ENCODE peak calls at places on chromosomes 4 and X, in four cellular contexts. One of them, this sample, is unnamed.

GRCh38 chr4:41963105-41963504 is 18.5 kb upstream of the DCAF4L1 start:
- DNase-seq in BJ: no peak
- DNase-seq in GM13977: no peak
- DNase-seq in brain microvascular endothelial cell: peak
- DNase-seq in this sample: no peak

GRCh38 chrX:150873616-150874015 is 24.9 kb downstream of the CD99L2 start:
- DNase-seq in brain microvascular endothelial cell: no peak
- DNase-seq in BJ: no peak
- DNase-seq in GM13977: no peak
- DNase-seq in this sample: no peak

GRCh38 chr4:41281038-41281634 is 24.4 kb downstream of the UCHL1 start:
- DNase-seq in brain microvascular endothelial cell: peak
- DNase-seq in BJ: no peak
- DNase-seq in GM13977: peak
- DNase-seq in this sample: peak

GRCh38 chrX:40090050-40090804 is 7.5 kb downstream of the BCOR start:
- DNase-seq in BJ: no peak
- DNase-seq in GM13977: no peak
- DNase-seq in brain microvascular endothelial cell: no peak
- DNase-seq in this sample: no peak

GRCh38 chrX:57573754-57574153 is 18.1 kb upstream of the ZXDB start:
- DNase-seq in GM13977: no peak
- DNase-seq in BJ: no peak
- DNase-seq in brain microvascular endothelial cell: no peak
- DNase-seq in this sample: no peak

GRCh38 chr4:18105023-18106011 is 83.8 kb upstream of the LCORL start:
- DNase-seq in brain microvascular endothelial cell: no peak
- DNase-seq in BJ: no peak
- DNase-seq in GM13977: peak
- DNase-seq in this sample: no peak

GRCh38 chr4:56655627-56656345 is 25.3 kb downstream of the HOPX start:
- DNase-seq in GM13977: peak
- DNase-seq in BJ: no peak
- DNase-seq in brain microvascular endothelial cell: no peak
- DNase-seq in this sample: peak

GRCh38 chr4:12393631-12394262 is 965.1 kb upstream of the HS3ST1 start:
- DNase-seq in GM13977: no peak
- DNase-seq in BJ: no peak
- DNase-seq in brain microvascular endothelial cell: no peak
- DNase-seq in this sample: no peak

GRCh38 chr4:119725688-119726330 is 97.2 kb upstream of the PDE5A start:
- DNase-seq in BJ: no peak
- DNase-seq in brain microvascular endothelial cell: no peak
- DNase-seq in GM13977: no peak
- DNase-seq in this sample: no peak

GRCh38 chr4:17690898-17691297 is 76.5 kb downstream of the MED28 start:
- DNase-seq in GM13977: no peak
- DNase-seq in brain microvascular endothelial cell: no peak
- DNase-seq in BJ: no peak
- DNase-seq in this sample: no peak

GRCh38 chr4:138681000-138681604 is 334.5 kb upstream of the NOCT start:
- DNase-seq in brain microvascular endothelial cell: peak
- DNase-seq in BJ: no peak
- DNase-seq in GM13977: peak
- DNase-seq in this sample: peak

GRCh38 chr4:82790060-82790660 is 8.4 kb downstream of the SCD5 start:
- DNase-seq in brain microvascular endothelial cell: no peak
- DNase-seq in GM13977: no peak
- DNase-seq in BJ: no peak
- DNase-seq in this sample: no peak

GRCh38 chrX:150872773-150873336 is 25.6 kb downstream of the CD99L2 start:
- DNase-seq in GM13977: no peak
- DNase-seq in BJ: no peak
- DNase-seq in brain microvascular endothelial cell: no peak
- DNase-seq in this sample: no peak

GRCh38 chr4:158042591-158043030 is 130.2 kb downstream of the GASK1B start:
- DNase-seq in BJ: peak
- DNase-seq in brain microvascular endothelial cell: no peak
- DNase-seq in GM13977: no peak
- DNase-seq in this sample: no peak

GRCh38 chrX:23003121-23003520 is 3.4 kb downstream of the DDX53 start:
- DNase-seq in BJ: peak
- DNase-seq in GM13977: no peak
- DNase-seq in brain microvascular endothelial cell: peak
- DNase-seq in this sample: no peak

GRCh38 chr4:103097112-103097511 is 2.5 kb downstream of the BDH2 start:
- DNase-seq in BJ: no peak
- DNase-seq in GM13977: no peak
- DNase-seq in brain microvascular endothelial cell: no peak
- DNase-seq in this sample: no peak

GRCh38 chrX:102835504-102836146 is 101.4 kb upstream of the RAB40AL start:
- DNase-seq in BJ: no peak
- DNase-seq in GM13977: peak
- DNase-seq in brain microvascular endothelial cell: peak
- DNase-seq in this sample: no peak

GRCh38 chr4:137608085-137608484 is 75.8 kb upstream of the PCDH18 start:
- DNase-seq in brain microvascular endothelial cell: no peak
- DNase-seq in BJ: no peak
- DNase-seq in GM13977: no peak
- DNase-seq in this sample: no peak

GRCh38 chr4:126705271-126705670 is 927.5 kb upstream of the INTU start:
- DNase-seq in BJ: peak
- DNase-seq in brain microvascular endothelial cell: peak
- DNase-seq in GM13977: no peak
- DNase-seq in this sample: no peak

GRCh38 chr4:123505077-123505456 is 108.5 kb downstream of the SPRY1 start:
- DNase-seq in BJ: no peak
- DNase-seq in GM13977: no peak
- DNase-seq in brain microvascular endothelial cell: peak
- DNase-seq in this sample: no peak

GRCh38 chrX:39633293-39633692 is 464.5 kb downstream of the BCOR start:
- DNase-seq in brain microvascular endothelial cell: peak
- DNase-seq in BJ: no peak
- DNase-seq in GM13977: no peak
- DNase-seq in this sample: no peak

GRCh38 chr4:81688085-81688484 is 216.4 kb upstream of the RASGEF1B start:
- DNase-seq in GM13977: no peak
- DNase-seq in brain microvascular endothelial cell: peak
- DNase-seq in BJ: no peak
- DNase-seq in this sample: no peak

GRCh38 chr4:81687470-81687869 is 215.8 kb upstream of the RASGEF1B start:
- DNase-seq in GM13977: no peak
- DNase-seq in BJ: no peak
- DNase-seq in brain microvascular endothelial cell: no peak
- DNase-seq in this sample: no peak

GRCh38 chr4:81685105-81685504 is 213.4 kb upstream of the RASGEF1B start:
- DNase-seq in brain microvascular endothelial cell: peak
- DNase-seq in GM13977: no peak
- DNase-seq in BJ: no peak
- DNase-seq in this sample: no peak

GRCh38 chr4:81684357-81684756 is 212.7 kb upstream of the RASGEF1B start:
- DNase-seq in GM13977: no peak
- DNase-seq in brain microvascular endothelial cell: no peak
- DNase-seq in BJ: no peak
- DNase-seq in this sample: no peak

DNA sequence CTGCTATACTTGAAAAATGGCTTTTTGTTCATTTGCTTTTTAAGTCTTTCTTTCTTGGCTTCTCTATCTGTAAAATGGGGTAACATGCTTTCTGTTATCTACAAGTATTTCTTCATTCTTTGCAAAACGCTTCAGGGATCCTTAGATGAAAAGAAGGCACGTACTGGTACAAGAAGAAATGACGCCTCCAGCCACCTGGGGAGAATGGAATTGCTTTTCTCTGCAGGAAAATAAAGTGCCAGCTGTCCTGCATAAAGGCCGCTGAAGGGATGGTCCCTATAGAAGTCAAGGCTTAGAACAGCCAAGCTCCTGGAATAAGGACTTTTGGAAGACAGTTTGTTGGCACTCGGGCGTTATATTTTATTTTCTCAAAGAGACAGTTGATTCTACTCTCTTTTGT is 210.8 kb upstream of the RASGEF1B start:
- DNase-seq in GM13977: no peak
- DNase-seq in BJ: no peak
- DNase-seq in brain microvascular endothelial cell: no peak
- DNase-seq in this sample: no peak
- TF ChIP-seq CTCF in GM13977: no peak
- TF ChIP-seq CTCF in BJ: no peak
- TF ChIP-seq CTCF in brain microvascular endothelial cell: no peak
- TF ChIP-seq CTCF in this sample: no peak

GRCh38 chr4:117466388-117466787 is 381.0 kb upstream of the TRAM1L1 start:
- DNase-seq in GM13977: no peak
- DNase-seq in BJ: no peak
- DNase-seq in brain microvascular endothelial cell: no peak
- DNase-seq in this sample: no peak
- TF ChIP-seq CTCF in GM13977: no peak
- TF ChIP-seq CTCF in BJ: no peak
- TF ChIP-seq CTCF in brain microvascular endothelial cell: no peak
- TF ChIP-seq CTCF in this sample: no peak

GRCh38 chrX:2878563-2878962 is 49.8 kb downstream of the GYG2 start:
- DNase-seq in GM13977: no peak
- DNase-seq in BJ: no peak
- DNase-seq in brain microvascular endothelial cell: no peak
- DNase-seq in this sample: no peak
- TF ChIP-seq CTCF in GM13977: no peak
- TF ChIP-seq CTCF in BJ: no peak
- TF ChIP-seq CTCF in brain microvascular endothelial cell: no peak
- TF ChIP-seq CTCF in this sample: no peak

GRCh38 chrX:8349816-8350544 is 114.7 kb upstream of the VCX3B start:
- DNase-seq in GM13977: no peak
- DNase-seq in BJ: no peak
- DNase-seq in brain microvascular endothelial cell: no peak
- DNase-seq in this sample: no peak
- TF ChIP-seq CTCF in GM13977: no peak
- TF ChIP-seq CTCF in BJ: no peak
- TF ChIP-seq CTCF in brain microvascular endothelial cell: no peak
- TF ChIP-seq CTCF in this sample: no peak

DNA sequence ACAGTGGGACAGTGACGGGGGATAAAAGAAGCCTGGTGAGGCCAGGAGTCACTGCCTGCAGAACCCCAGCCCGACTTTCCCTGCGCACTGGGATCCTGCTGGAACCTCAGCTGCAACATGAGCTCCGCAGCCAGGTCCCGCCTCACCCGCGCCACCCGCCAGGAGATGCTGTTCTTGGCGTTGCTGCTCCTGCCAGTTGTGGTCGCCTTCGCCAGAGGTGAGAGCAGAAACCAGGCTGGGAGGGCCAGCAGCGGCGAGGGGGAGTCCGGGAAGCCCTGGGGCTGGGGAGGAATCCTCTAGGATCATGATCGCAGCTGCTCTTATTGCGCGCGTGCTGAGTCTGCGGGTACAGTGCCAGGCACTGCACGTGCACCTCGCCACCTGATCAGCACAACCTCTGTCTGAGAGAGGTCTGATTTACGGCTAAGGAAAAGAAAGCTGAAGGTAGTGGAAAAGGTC is at the start of gene PF4V1:
- DNase-seq in brain microvascular endothelial cell: no peak
- DNase-seq in GM13977: no peak
- DNase-seq in BJ: no peak
- DNase-seq in this sample: no peak
- TF ChIP-seq CTCF in brain microvascular endothelial cell: peak
- TF ChIP-seq CTCF in GM13977: no peak
- TF ChIP-seq CTCF in BJ: peak
- TF ChIP-seq CTCF in this sample: no peak

GRCh38 chr4:110211770-110212061 is 13.3 kb upstream of the ELOVL6 start:
- DNase-seq in brain microvascular endothelial cell: no peak
- DNase-seq in BJ: no peak
- DNase-seq in GM13977: no peak
- DNase-seq in this sample: no peak

GRCh38 chr4:110207233-110207632 is 8.8 kb upstream of the ELOVL6 start:
- DNase-seq in BJ: no peak
- DNase-seq in GM13977: no peak
- DNase-seq in brain microvascular endothelial cell: no peak
- DNase-seq in this sample: no peak

GRCh38 chr4:110211007-110211769 is 12.8 kb upstream of the ELOVL6 start:
- DNase-seq in brain microvascular endothelial cell: no peak
- DNase-seq in BJ: no peak
- DNase-seq in GM13977: peak
- DNase-seq in this sample: no peak

DNA sequence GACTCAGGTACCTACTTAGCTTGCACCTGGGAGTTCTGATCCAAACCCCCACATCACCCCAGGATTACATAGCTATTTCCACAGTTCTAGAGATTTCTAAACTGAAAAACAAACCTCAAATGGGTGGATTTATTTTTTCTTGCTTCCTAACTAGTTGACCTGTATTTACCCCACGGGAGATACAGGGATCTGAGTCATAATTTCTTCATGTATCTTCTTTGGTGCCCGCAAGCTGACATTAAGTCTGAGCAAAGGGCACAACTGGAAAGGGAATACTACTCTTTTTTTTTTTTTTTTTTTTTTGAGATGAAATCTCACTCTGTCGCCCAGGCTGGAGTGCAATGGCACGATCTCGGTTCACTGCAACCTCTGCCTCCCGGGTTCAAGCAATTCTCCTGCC is 10.0 kb upstream of the ELOVL6 start:
- DNase-seq in BJ: no peak
- DNase-seq in brain microvascular endothelial cell: no peak
- DNase-seq in GM13977: no peak
- DNase-seq in this sample: no peak
- TF ChIP-seq CTCF in BJ: no peak
- TF ChIP-seq CTCF in brain microvascular endothelial cell: no peak
- TF ChIP-seq CTCF in GM13977: no peak
- TF ChIP-seq CTCF in this sample: no peak

DNA sequence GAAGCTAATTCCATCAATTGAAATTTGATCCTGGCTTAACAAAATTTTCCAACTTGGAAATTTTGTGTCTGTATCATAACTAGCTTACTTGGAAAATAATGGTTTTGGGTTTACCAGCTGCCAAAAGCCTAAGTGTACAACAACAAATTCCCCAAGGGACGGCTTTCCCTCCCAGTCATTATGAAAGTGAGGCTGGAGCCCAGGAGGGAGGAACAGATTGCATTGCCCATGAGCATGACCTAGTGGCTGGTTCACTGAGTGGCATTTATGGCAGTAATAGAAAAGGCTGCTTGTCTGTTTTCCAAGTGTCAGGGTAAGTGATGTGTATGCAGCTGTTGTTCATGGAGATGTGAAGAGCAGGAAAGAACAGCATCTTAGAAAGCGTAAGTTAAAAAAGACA is 70.8 kb upstream of the HHIP start:
- DNase-seq in brain microvascular endothelial cell: no peak
- DNase-seq in GM13977: no peak
- DNase-seq in BJ: no peak
- DNase-seq in this sample: no peak
- TF ChIP-seq CTCF in brain microvascular endothelial cell: peak
- TF ChIP-seq CTCF in GM13977: peak
- TF ChIP-seq CTCF in BJ: no peak
- TF ChIP-seq CTCF in this sample: peak

DNA sequence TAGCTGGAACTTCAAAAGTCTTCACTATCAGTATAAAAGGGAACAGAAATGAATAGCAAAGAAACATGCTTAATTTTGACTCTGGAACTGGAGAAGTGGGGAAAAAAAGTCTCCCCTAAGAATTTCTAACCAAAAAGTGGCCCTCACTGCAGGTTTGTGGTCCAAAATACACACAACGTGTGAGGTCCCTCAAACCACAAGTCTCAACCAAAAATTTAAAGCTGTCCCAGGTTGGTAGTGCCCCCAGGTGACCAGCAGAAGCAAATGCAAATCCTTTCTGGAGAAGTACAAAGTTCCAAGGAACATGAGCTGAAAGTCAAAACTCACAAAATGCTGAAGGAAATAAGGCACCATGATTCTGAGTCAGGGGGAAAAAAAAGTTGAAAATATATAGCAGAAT is 23.6 kb upstream of the VAMP7 start:
- DNase-seq in GM13977: no peak
- DNase-seq in BJ: no peak
- DNase-seq in brain microvascular endothelial cell: no peak
- DNase-seq in this sample: no peak
- TF ChIP-seq CTCF in GM13977: peak
- TF ChIP-seq CTCF in BJ: peak
- TF ChIP-seq CTCF in brain microvascular endothelial cell: peak
- TF ChIP-seq CTCF in this sample: peak